ENCODE peak calls at places on chromosomes 13 and 19, in seven cellular contexts. I, Q, C, T, N, F and P are unnamed samples. For H3K4me1, the result is how much of the 10 kb centered on the place peaks cover.

GRCh38 chr19:19420570-19421301 is 15.3 kb downstream of the GATAD2A start:
- DNase-seq in I (no peak), Q (no peak), C (no peak), T (no peak), N (no peak), F (no peak), P (no peak)

GRCh38 chr19:15155296-15155695 is 45.5 kb downstream of the NOTCH3 start:
- DNase-seq in I (no peak), Q (no peak), C (no peak), T (no peak), N (no peak), F (no peak), P (no peak)

GRCh38 chr19:47805313-47805712 is 962 bp upstream of the TPRX1 start:
- DNase-seq in I (no peak), Q (no peak), C (no peak), T (no peak), N (no peak), F (no peak), P (no peak)

GRCh38 chr19:47351545-47351944 is 2.4 kb downstream of the DHX34 start:
- DNase-seq in I (no peak), Q (no peak), C (no peak), T (peak), N (no peak), F (no peak), P (no peak)

GRCh38 chr19:21460686-21461085 is 44.7 kb upstream of the ZNF429 start:
- DNase-seq in I (no peak), Q (no peak), C (no peak), T (no peak), N (no peak), F (no peak), P (no peak)

GRCh38 chr13:41026806-41027205 is 7.7 kb upstream of the ELF1 start:
- DNase-seq in I (no peak), Q (no peak), C (no peak), T (no peak), N (no peak), F (no peak), P (no peak)

GRCh38 chr19:16382775-16383543 is 58.3 kb downstream of the KLF2 start:
- DNase-seq in I (peak), Q (peak), C (peak), T (peak), N (peak), F (no peak), P (no peak)

GRCh38 chr19:31334849-31335624 is 14.2 kb downstream of the TSHZ3 start:
- DNase-seq in I (no peak), Q (no peak), C (no peak), T (peak), N (no peak), F (no peak), P (no peak)

GRCh38 chr13:44713793-44714469 is 137.8 kb upstream of the TSC22D1 start:
- DNase-seq in I (no peak), Q (no peak), C (no peak), T (peak), N (no peak), F (no peak), P (no peak)

GRCh38 chr19:42185281-42185680 is 32.2 kb downstream of the DEDD2 start:
- DNase-seq in I (no peak), Q (no peak), C (no peak), T (peak), N (no peak), F (no peak), P (no peak)

GRCh38 chr13:23268441-23268840 is 87.7 kb downstream of the SGCG start:
- DNase-seq in I (no peak), Q (no peak), C (no peak), T (no peak), N (no peak), F (no peak), P (no peak)

GRCh38 chr19:48338253-48338755 is 13.0 kb downstream of the EMP3 start:
- DNase-seq in I (no peak), Q (no peak), C (no peak), T (no peak), N (no peak), F (no peak), P (no peak)

GRCh38 chr13:103371271-103371670 is 305.1 kb upstream of the SLC10A2 start:
- DNase-seq in I (no peak), Q (no peak), C (no peak), T (no peak), N (no peak), F (no peak), P (no peak)

GRCh38 chr19:54420383-54421168 is 5.3 kb downstream of the TTYH1 start:
- DNase-seq in I (no peak), Q (peak), C (no peak), T (no peak), N (peak), F (no peak), P (no peak)

GRCh38 chr19:47663911-47664771 is 49.1 kb upstream of the EHD2 start:
- DNase-seq in I (peak), Q (peak), C (peak), T (peak), N (peak), F (peak), P (peak)

GRCh38 chr13:72983085-72983768 is 75.6 kb upstream of the KLF5 start:
- DNase-seq in I (no peak), Q (no peak), C (peak), T (peak), N (peak), F (no peak), P (peak)

DNA sequence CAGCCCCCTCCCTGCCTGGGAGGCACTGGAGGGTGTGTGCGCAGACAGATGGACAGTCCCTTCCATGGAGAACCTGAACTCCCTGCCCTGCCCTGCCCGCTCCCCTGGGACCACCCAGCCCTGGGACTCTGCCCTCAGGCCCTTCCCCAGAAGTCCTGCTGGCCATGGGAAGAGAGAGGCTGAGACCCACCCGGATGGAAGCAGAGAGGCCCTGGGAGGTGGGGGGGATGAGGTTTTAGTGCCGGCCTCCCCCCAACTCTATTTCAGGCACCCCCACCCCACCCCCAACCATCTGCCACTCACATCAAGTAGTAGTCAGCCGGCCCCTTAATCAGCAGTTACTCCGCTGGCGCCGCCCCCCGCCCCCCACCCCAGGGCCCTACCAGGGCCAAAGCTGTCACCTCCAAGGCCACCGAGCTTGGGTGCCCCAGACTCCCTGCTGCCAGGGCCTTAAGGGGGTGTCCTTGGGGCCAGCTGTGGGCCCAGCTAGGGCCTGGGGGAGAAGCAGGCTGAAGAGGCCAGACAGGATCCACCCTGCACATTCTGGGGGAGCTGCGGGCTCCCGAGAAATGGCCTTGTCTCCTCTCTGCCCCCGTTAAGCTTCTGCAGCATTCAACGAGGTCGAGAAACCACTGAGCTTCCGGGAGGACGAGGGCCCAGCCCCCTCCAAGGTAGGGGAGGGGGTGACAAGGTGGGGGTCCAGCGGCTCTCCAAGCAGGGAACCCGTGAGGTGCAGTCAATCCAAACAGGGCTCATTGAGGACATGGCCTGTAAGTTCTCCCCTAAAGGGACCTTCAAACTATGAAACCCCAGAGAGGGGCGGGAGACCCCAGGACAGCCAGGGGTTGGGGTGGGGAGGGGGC is 17.4 kb downstream of the NMRK2 start:
- DNase-seq in I (no peak), Q (no peak), C (no peak), T (no peak), N (no peak), F (no peak), P (no peak)
- H3K4me1 ChIP-seq in I (under half), Q (under half), C (under half), T (under half), N (under half), F (under half), P (under half)

GRCh38 chr19:13102666-13103584 is at the start of gene LYL1:
- DNase-seq in I (no peak), Q (peak), C (peak), T (no peak), N (peak), F (no peak), P (peak)
- TF ChIP-seq POLR2A in I (no peak), Q (no peak), C (peak), T (no peak), N (peak), F (no peak), P (no peak)

GRCh38 chr19:46351241-46352041 is 4.6 kb downstream of the PPP5C start:
- DNase-seq in I (no peak), Q (no peak), C (peak), T (peak), N (peak), F (no peak), P (peak)
- H3K27ac ChIP-seq in I (peak), Q (no peak), C (peak), T (peak), N (peak), F (peak), P (peak)

GRCh38 chr13:51342706-51343105 is 3.2 kb downstream of the SERPINE3 start:
- DNase-seq in I (no peak), Q (no peak), C (no peak), T (peak), N (no peak), F (no peak), P (no peak)

GRCh38 chr13:51349016-51349415 is 9.5 kb downstream of the SERPINE3 start:
- DNase-seq in I (no peak), Q (no peak), C (no peak), T (no peak), N (no peak), F (no peak), P (no peak)

GRCh38 chr13:51347099-51347498 is 7.6 kb downstream of the SERPINE3 start:
- DNase-seq in I (no peak), Q (no peak), C (no peak), T (no peak), N (no peak), F (no peak), P (no peak)

GRCh38 chr13:51346397-51346796 is 6.9 kb downstream of the SERPINE3 start:
- DNase-seq in I (no peak), Q (no peak), C (no peak), T (no peak), N (no peak), F (no peak), P (no peak)

GRCh38 chr13:51348069-51348967 is 8.8 kb downstream of the SERPINE3 start:
- DNase-seq in I (no peak), Q (no peak), C (no peak), T (no peak), N (no peak), F (no peak), P (no peak)
- H3K4me1 ChIP-seq in I (under half), Q (under half), C (under half), T (under half), N (under half), F (under half), P (under half)

GRCh38 chr13:91359071-91359470 is 11.6 kb downstream of the MIR17HG start:
- DNase-seq in I (no peak), Q (no peak), C (no peak), T (no peak), N (no peak), F (no peak), P (no peak)

GRCh38 chr13:91358384-91358776 is 10.9 kb downstream of the MIR17HG start:
- DNase-seq in I (no peak), Q (no peak), C (no peak), T (no peak), N (peak), F (no peak), P (no peak)

GRCh38 chr13:91356919-91357612 is 9.6 kb downstream of the MIR17HG start:
- DNase-seq in I (no peak), Q (no peak), C (no peak), T (no peak), N (no peak), F (no peak), P (no peak)

GRCh38 chr13:91355826-91356710 is 8.6 kb downstream of the MIR17HG start:
- DNase-seq in I (no peak), Q (no peak), C (no peak), T (no peak), N (no peak), F (no peak), P (no peak)

DNA sequence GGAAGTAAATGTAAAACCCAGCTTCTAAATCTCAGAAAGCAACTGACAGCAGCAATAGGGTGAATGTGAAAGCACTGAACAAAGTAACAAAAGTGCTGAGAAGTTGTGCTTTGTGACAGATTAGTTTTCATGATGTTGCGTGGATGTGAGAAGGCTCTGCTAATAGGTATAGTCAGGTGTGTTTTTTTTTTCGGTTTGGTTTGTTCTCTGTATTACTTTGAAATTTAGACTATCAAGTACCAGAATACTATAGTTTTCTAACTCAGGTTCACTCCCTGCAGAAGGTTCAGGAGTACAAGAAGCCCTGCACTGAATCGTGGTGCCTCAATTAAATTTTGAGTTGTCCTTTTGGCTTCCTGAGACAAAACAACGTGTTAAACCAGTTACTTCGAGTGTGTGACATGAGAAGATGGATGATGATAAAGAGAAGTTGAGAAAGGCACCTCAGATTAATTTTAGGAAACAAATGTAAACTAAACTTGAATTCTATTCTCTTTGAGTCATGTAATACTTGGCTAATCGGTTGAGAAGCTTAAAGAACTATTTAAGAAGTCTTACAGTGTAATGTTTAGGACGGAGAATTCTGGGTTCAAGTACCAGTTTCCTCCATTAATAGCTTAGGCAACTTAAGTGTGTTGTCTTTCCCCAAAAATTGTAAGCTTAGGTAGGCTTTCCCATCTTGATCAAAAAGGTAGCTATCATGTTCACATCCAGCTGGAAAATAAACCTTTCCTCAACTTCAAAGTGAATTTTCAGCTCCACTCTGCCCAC is 10.3 kb downstream of the MIR17HG start:
- DNase-seq in I (no peak), Q (no peak), C (no peak), T (no peak), N (no peak), F (no peak), P (no peak)
- TF ChIP-seq POLR2A in I (no peak), Q (no peak), C (no peak), T (no peak), N (no peak), F (no peak), P (no peak)

GRCh38 chr13:99308481-99309087 is 1.4 kb upstream of the GPR183 start:
- DNase-seq in I (no peak), Q (no peak), C (no peak), T (peak), N (no peak), F (no peak), P (no peak)
- H3K27ac ChIP-seq in I (peak), Q (no peak), C (peak), T (no peak), N (no peak), F (peak), P (peak)

GRCh38 chr13:111202745-111203144 is 87.6 kb downstream of the ARHGEF7 start:
- DNase-seq in I (no peak), Q (peak), C (no peak), T (peak), N (no peak), F (no peak), P (no peak)

GRCh38 chr13:111201304-111201940 is 86.3 kb downstream of the ARHGEF7 start:
- DNase-seq in I (no peak), Q (no peak), C (no peak), T (no peak), N (no peak), F (no peak), P (no peak)

GRCh38 chr13:111203742-111204386 is 88.8 kb downstream of the ARHGEF7 start:
- DNase-seq in I (no peak), Q (no peak), C (no peak), T (no peak), N (no peak), F (no peak), P (no peak)

GRCh38 chr13:111202149-111202548 is 87.0 kb downstream of the ARHGEF7 start:
- DNase-seq in I (no peak), Q (no peak), C (no peak), T (no peak), N (no peak), F (no peak), P (peak)

GRCh38 chr13:111198979-111199378 is 83.9 kb downstream of the ARHGEF7 start:
- DNase-seq in I (no peak), Q (no peak), C (no peak), T (no peak), N (no peak), F (no peak), P (no peak)
- H3K4me1 ChIP-seq in I (under half), Q (under half), C (under half), T (under half), N (under half), F (under half), P (under half)

DNA sequence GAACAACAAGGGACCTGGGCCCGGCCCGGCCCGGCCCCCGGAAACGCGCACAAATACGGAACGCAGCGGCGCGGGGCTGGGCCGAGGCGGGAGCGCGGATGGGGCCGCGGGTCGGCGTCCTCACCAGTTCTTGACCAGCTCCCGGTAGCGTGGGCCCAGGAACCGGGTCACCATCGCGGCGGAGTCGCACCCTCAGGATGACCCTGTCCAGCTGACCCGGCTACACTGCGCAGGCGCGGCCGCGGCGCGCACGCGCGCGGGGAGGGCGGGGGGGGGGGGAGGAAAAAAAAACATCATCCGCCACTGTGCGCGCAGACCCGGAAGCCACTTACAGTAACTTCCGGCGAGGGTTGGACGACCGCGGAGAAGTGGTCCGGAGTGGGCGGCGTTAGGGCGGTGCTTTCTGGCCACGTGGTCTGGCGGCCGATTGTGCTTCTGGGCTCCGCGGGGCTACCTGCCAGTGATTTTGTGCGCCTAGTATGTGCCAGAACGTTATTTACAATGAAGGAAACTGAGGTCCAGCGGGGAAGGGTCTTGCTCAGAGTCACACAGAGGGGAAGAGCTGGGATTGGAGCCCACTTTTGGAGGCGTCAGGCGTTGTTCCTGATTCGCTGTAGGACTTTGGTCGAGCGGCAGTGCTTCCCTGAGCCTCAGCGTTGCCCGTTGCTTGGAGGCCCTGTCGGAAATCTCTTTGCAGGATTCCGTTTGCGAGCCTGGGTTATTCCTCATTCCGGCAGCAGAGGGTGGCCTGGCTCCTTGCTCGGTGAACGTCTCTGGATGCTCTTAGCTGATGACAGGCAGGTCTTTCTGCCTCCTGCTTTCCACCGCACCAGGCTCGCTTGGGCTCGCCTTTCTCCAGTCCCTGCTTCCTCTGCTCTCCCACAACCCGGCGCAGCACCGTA is at the start of gene UQCR11:
- DNase-seq in I (peak), Q (peak), C (peak), T (peak), N (peak), F (peak), P (peak)
- TF ChIP-seq POLR2A in I (no peak), Q (no peak), C (no peak), T (no peak), N (peak), F (no peak), P (peak)

GRCh38 chr13:26679411-26679810 is 81.2 kb downstream of the GPR12 start:
- DNase-seq in I (no peak), Q (no peak), C (no peak), T (peak), N (no peak), F (no peak), P (no peak)
- H3K27ac ChIP-seq in I (no peak), Q (no peak), C (no peak), T (peak), N (no peak), F (no peak), P (no peak)

GRCh38 chr13:78604782-78605611 is 1.6 kb upstream of the POU4F1 start:
- DNase-seq in I (no peak), Q (no peak), C (no peak), T (peak), N (no peak), F (no peak), P (no peak)
- H3K4me1 ChIP-seq in I (under half), Q (under half), C (half or more), T (under half), N (half or more), F (under half), P (under half)